ENCODE peak calls at places on chromosome 2, in ten cellular contexts. One of them, this sample, is unnamed. For H3K4me1, the result is how much of the 10 kb centered on the place peaks cover.

GRCh38 chr2:230068658-230069080 is at the start of gene SLC16A14:
- DNase-seq in PC-9: no peak
- DNase-seq in lung: no peak
- DNase-seq in left lung: no peak
- DNase-seq in left ventricle myocardium inferior: no peak
- DNase-seq in mammary epithelial cell: peak
- DNase-seq in thyroid gland: peak
- DNase-seq in endothelial cell of umbilical vein: peak
- DNase-seq in upper lobe of left lung: no peak
- DNase-seq in neural progenitor cell: peak
- DNase-seq in this sample: peak

GRCh38 chr2:67564626-67565025 is 167.5 kb downstream of the ETAA1 start:
- DNase-seq in PC-9: no peak
- DNase-seq in lung: no peak
- DNase-seq in left lung: no peak
- DNase-seq in left ventricle myocardium inferior: no peak
- DNase-seq in mammary epithelial cell: no peak
- DNase-seq in thyroid gland: no peak
- DNase-seq in endothelial cell of umbilical vein: no peak
- DNase-seq in upper lobe of left lung: no peak
- DNase-seq in neural progenitor cell: no peak
- DNase-seq in this sample: no peak

GRCh38 chr2:1854747-1855146 is 110.4 kb upstream of the PXDN start:
- DNase-seq in PC-9: no peak
- DNase-seq in lung: no peak
- DNase-seq in left lung: no peak
- DNase-seq in left ventricle myocardium inferior: no peak
- DNase-seq in mammary epithelial cell: peak
- DNase-seq in thyroid gland: peak
- DNase-seq in endothelial cell of umbilical vein: no peak
- DNase-seq in upper lobe of left lung: peak
- DNase-seq in neural progenitor cell: peak
- DNase-seq in this sample: no peak

GRCh38 chr2:9663008-9663879 is 32.4 kb upstream of the YWHAQ start:
- DNase-seq in PC-9: no peak
- DNase-seq in lung: no peak
- DNase-seq in left lung: no peak
- DNase-seq in left ventricle myocardium inferior: no peak
- DNase-seq in mammary epithelial cell: no peak
- DNase-seq in thyroid gland: no peak
- DNase-seq in endothelial cell of umbilical vein: no peak
- DNase-seq in upper lobe of left lung: no peak
- DNase-seq in neural progenitor cell: no peak
- DNase-seq in this sample: no peak

GRCh38 chr2:212227755-212228154 is 310.8 kb downstream of the ERBB4 start:
- DNase-seq in PC-9: peak
- DNase-seq in lung: peak
- DNase-seq in left lung: no peak
- DNase-seq in left ventricle myocardium inferior: no peak
- DNase-seq in mammary epithelial cell: peak
- DNase-seq in thyroid gland: peak
- DNase-seq in endothelial cell of umbilical vein: peak
- DNase-seq in upper lobe of left lung: no peak
- DNase-seq in neural progenitor cell: no peak
- DNase-seq in this sample: peak

GRCh38 chr2:160534996-160535395 is 41.4 kb upstream of the RBMS1 start:
- DNase-seq in PC-9: no peak
- DNase-seq in lung: no peak
- DNase-seq in left lung: no peak
- DNase-seq in left ventricle myocardium inferior: no peak
- DNase-seq in mammary epithelial cell: no peak
- DNase-seq in thyroid gland: no peak
- DNase-seq in endothelial cell of umbilical vein: no peak
- DNase-seq in upper lobe of left lung: no peak
- DNase-seq in neural progenitor cell: no peak
- DNase-seq in this sample: no peak

GRCh38 chr2:168239281-168239680 is 8.1 kb downstream of the STK39 start:
- DNase-seq in PC-9: no peak
- DNase-seq in lung: no peak
- DNase-seq in left lung: no peak
- DNase-seq in left ventricle myocardium inferior: no peak
- DNase-seq in mammary epithelial cell: no peak
- DNase-seq in thyroid gland: no peak
- DNase-seq in endothelial cell of umbilical vein: no peak
- DNase-seq in upper lobe of left lung: no peak
- DNase-seq in neural progenitor cell: no peak
- DNase-seq in this sample: no peak

GRCh38 chr2:216366777-216367465 is 5.4 kb downstream of the MARCHF4 start:
- DNase-seq in PC-9: no peak
- DNase-seq in lung: no peak
- DNase-seq in left lung: no peak
- DNase-seq in left ventricle myocardium inferior: no peak
- DNase-seq in mammary epithelial cell: no peak
- DNase-seq in thyroid gland: no peak
- DNase-seq in endothelial cell of umbilical vein: no peak
- DNase-seq in upper lobe of left lung: no peak
- DNase-seq in neural progenitor cell: no peak
- DNase-seq in this sample: no peak

GRCh38 chr2:175156534-175156933 is 11.5 kb downstream of the ATF2 start:
- DNase-seq in PC-9: no peak
- DNase-seq in lung: no peak
- DNase-seq in left lung: no peak
- DNase-seq in left ventricle myocardium inferior: no peak
- DNase-seq in mammary epithelial cell: no peak
- DNase-seq in thyroid gland: peak
- DNase-seq in endothelial cell of umbilical vein: peak
- DNase-seq in upper lobe of left lung: no peak
- DNase-seq in neural progenitor cell: peak
- DNase-seq in this sample: no peak

GRCh38 chr2:17754773-17755425 is 961 bp downstream of the GEN1 start:
- DNase-seq in PC-9: no peak
- DNase-seq in lung: no peak
- DNase-seq in left lung: no peak
- DNase-seq in left ventricle myocardium inferior: no peak
- DNase-seq in mammary epithelial cell: no peak
- DNase-seq in thyroid gland: no peak
- DNase-seq in endothelial cell of umbilical vein: peak
- DNase-seq in upper lobe of left lung: no peak
- DNase-seq in neural progenitor cell: peak
- DNase-seq in this sample: peak

GRCh38 chr2:109279243-109279860 is 150.3 kb downstream of the SH3RF3 start:
- DNase-seq in PC-9: no peak
- DNase-seq in lung: no peak
- DNase-seq in left lung: no peak
- DNase-seq in left ventricle myocardium inferior: no peak
- DNase-seq in mammary epithelial cell: no peak
- DNase-seq in thyroid gland: peak
- DNase-seq in endothelial cell of umbilical vein: peak
- DNase-seq in upper lobe of left lung: no peak
- DNase-seq in neural progenitor cell: no peak
- DNase-seq in this sample: no peak

GRCh38 chr2:25521126-25521525 is 152.3 kb downstream of the DTNB start:
- DNase-seq in PC-9: no peak
- DNase-seq in lung: no peak
- DNase-seq in left lung: no peak
- DNase-seq in left ventricle myocardium inferior: no peak
- DNase-seq in mammary epithelial cell: no peak
- DNase-seq in thyroid gland: no peak
- DNase-seq in endothelial cell of umbilical vein: no peak
- DNase-seq in upper lobe of left lung: no peak
- DNase-seq in neural progenitor cell: no peak
- DNase-seq in this sample: no peak

GRCh38 chr2:113692698-113693428 is 63.6 kb downstream of the SLC35F5 start:
- DNase-seq in PC-9: no peak
- DNase-seq in lung: no peak
- DNase-seq in left lung: no peak
- DNase-seq in left ventricle myocardium inferior: no peak
- DNase-seq in mammary epithelial cell: no peak
- DNase-seq in thyroid gland: no peak
- DNase-seq in endothelial cell of umbilical vein: no peak
- DNase-seq in upper lobe of left lung: no peak
- DNase-seq in neural progenitor cell: no peak
- DNase-seq in this sample: no peak

GRCh38 chr2:128390256-128390990 is 71.8 kb upstream of the HS6ST1 start:
- DNase-seq in PC-9: no peak
- DNase-seq in lung: no peak
- DNase-seq in left lung: no peak
- DNase-seq in left ventricle myocardium inferior: no peak
- DNase-seq in mammary epithelial cell: no peak
- DNase-seq in thyroid gland: peak
- DNase-seq in endothelial cell of umbilical vein: no peak
- DNase-seq in upper lobe of left lung: no peak
- DNase-seq in neural progenitor cell: no peak
- DNase-seq in this sample: no peak

DNA sequence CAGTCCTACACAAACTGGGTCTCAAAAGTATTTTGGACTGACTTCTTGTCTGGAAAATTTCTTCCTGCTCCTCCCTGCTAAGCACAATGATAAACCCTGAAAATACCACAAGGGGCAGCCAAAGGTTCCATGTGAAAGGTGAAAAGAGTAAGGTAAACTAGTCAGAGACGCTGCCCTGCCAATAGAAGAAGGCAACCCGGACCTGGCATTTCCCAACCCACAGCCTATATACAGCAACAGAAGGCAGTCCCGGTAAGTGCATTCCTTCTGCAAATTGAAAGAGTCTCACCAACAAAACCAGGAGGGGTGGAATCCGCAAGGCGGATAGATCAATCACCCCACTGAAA is 180.8 kb downstream of the AFF3 start:
- DNase-seq in PC-9: no peak
- DNase-seq in lung: no peak
- DNase-seq in left lung: no peak
- DNase-seq in left ventricle myocardium inferior: no peak
- DNase-seq in mammary epithelial cell: no peak
- DNase-seq in thyroid gland: no peak
- DNase-seq in endothelial cell of umbilical vein: no peak
- DNase-seq in upper lobe of left lung: no peak
- DNase-seq in neural progenitor cell: no peak
- DNase-seq in this sample: no peak
- TF ChIP-seq CTCF in PC-9: no peak
- TF ChIP-seq CTCF in lung: no peak
- TF ChIP-seq CTCF in left lung: no peak
- TF ChIP-seq CTCF in left ventricle myocardium inferior: no peak
- TF ChIP-seq CTCF in mammary epithelial cell: no peak
- TF ChIP-seq CTCF in thyroid gland: no peak
- TF ChIP-seq CTCF in endothelial cell of umbilical vein: no peak
- TF ChIP-seq CTCF in upper lobe of left lung: no peak
- TF ChIP-seq CTCF in neural progenitor cell: no peak
- TF ChIP-seq CTCF in this sample: no peak

DNA sequence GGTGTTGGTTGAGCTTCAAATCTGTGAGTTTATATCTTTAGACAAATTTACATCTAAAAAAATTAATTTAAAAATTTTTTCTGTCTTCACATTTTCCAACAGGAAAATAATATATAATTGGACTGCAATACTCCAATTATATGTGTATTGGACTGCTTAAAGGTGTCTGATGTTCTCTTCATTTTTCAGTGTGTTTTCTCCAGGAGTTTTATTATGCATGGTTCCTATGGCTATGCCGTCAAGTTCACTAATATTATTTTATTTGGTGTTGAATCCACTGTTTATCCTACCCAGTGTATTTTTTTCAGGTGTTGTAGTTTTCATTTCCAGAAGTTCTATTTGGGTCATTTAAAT is 62.1 kb upstream of the CTLA4 start:
- DNase-seq in PC-9: no peak
- DNase-seq in lung: no peak
- DNase-seq in left lung: no peak
- DNase-seq in left ventricle myocardium inferior: no peak
- DNase-seq in mammary epithelial cell: no peak
- DNase-seq in thyroid gland: no peak
- DNase-seq in endothelial cell of umbilical vein: no peak
- DNase-seq in upper lobe of left lung: no peak
- DNase-seq in neural progenitor cell: no peak
- DNase-seq in this sample: no peak
- H3K4me1 ChIP-seq in PC-9: under half
- H3K4me1 ChIP-seq in lung: under half
- H3K4me1 ChIP-seq in left lung: under half
- H3K4me1 ChIP-seq in left ventricle myocardium inferior: under half
- H3K4me1 ChIP-seq in mammary epithelial cell: half or more
- H3K4me1 ChIP-seq in thyroid gland: under half
- H3K4me1 ChIP-seq in endothelial cell of umbilical vein: under half
- H3K4me1 ChIP-seq in upper lobe of left lung: under half
- H3K4me1 ChIP-seq in neural progenitor cell: under half
- H3K4me1 ChIP-seq in this sample: under half

DNA sequence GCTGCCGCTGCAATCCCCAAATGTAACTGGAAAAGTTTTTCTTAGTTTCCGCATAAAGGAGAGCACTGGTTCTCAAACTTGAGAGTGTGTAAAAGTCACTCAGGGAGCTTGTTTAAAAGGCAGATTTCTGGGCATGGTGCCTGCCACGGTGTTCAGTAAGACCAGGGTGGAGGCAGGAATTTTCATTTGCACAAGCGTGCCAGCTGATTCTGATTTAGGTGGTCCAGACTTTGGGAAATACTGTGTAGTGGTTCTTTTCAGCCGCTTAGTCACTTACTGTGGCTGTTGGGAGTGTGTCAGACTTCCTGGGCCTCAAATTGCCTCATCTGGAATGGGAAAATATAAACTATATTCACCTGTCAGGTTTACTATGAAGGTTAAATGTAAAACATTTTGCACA is 788 bp downstream of the ARMC9 start:
- DNase-seq in PC-9: no peak
- DNase-seq in lung: no peak
- DNase-seq in left lung: no peak
- DNase-seq in left ventricle myocardium inferior: no peak
- DNase-seq in mammary epithelial cell: peak
- DNase-seq in thyroid gland: peak
- DNase-seq in endothelial cell of umbilical vein: no peak
- DNase-seq in upper lobe of left lung: no peak
- DNase-seq in neural progenitor cell: no peak
- DNase-seq in this sample: peak
- H3K27ac ChIP-seq in PC-9: no peak
- H3K27ac ChIP-seq in lung: no peak
- H3K27ac ChIP-seq in left lung: peak
- H3K27ac ChIP-seq in left ventricle myocardium inferior: peak
- H3K27ac ChIP-seq in mammary epithelial cell: peak
- H3K27ac ChIP-seq in thyroid gland: no peak
- H3K27ac ChIP-seq in endothelial cell of umbilical vein: no peak
- H3K27ac ChIP-seq in upper lobe of left lung: no peak
- H3K27ac ChIP-seq in neural progenitor cell: no peak
- H3K27ac ChIP-seq in this sample: no peak

GRCh38 chr2:199463708-199464613 is 6.2 kb upstream of the SATB2 start:
- DNase-seq in PC-9: no peak
- DNase-seq in lung: no peak
- DNase-seq in left lung: peak
- DNase-seq in left ventricle myocardium inferior: no peak
- DNase-seq in mammary epithelial cell: no peak
- DNase-seq in thyroid gland: no peak
- DNase-seq in endothelial cell of umbilical vein: no peak
- DNase-seq in upper lobe of left lung: peak
- DNase-seq in neural progenitor cell: peak
- DNase-seq in this sample: no peak
- TF ChIP-seq CTCF in PC-9: peak
- TF ChIP-seq CTCF in lung: no peak
- TF ChIP-seq CTCF in left lung: no peak
- TF ChIP-seq CTCF in left ventricle myocardium inferior: peak
- TF ChIP-seq CTCF in mammary epithelial cell: no peak
- TF ChIP-seq CTCF in thyroid gland: no peak
- TF ChIP-seq CTCF in endothelial cell of umbilical vein: no peak
- TF ChIP-seq CTCF in upper lobe of left lung: no peak
- TF ChIP-seq CTCF in neural progenitor cell: peak
- TF ChIP-seq CTCF in this sample: no peak

This sample was measured in foreskin keratinocyte.